ENCODE peak calls at places on chromosomes 13 and 19, in four cellular contexts. L is mucosa of descending colon, A is neural crest cell, Y is spleen. I is an unnamed sample.

GRCh38 chr13:30022796-30023195 is 172.4 kb upstream of the UBL3 start:
- DNase-seq in A (no peak), L (no peak), Y (no peak), I (no peak)

GRCh38 chr19:11269408-11269807 is 7.1 kb upstream of the DOCK6 start:
- DNase-seq in L (no peak), Y (no peak), A (no peak), I (no peak)

GRCh38 chr19:38932425-38933179 is 1.9 kb downstream of the MRPS12 start:
- DNase-seq in Y (no peak), A (peak), L (peak), I (peak)

GRCh38 chr19:45772130-45772880 is 3.3 kb upstream of the SIX5 start:
- DNase-seq in Y (no peak), L (peak), A (no peak), I (no peak)

GRCh38 chr19:39297931-39298634 is 1.9 kb downstream of the IFNL1 start:
- DNase-seq in A (no peak), L (peak), Y (peak), I (peak)

GRCh38 chr13:50529154-50529882 is 314.2 kb downstream of the DLEU7 start:
- DNase-seq in L (peak), A (no peak), Y (peak), I (peak)

GRCh38 chr19:616732-617526 is 16.4 kb downstream of the POLRMT start:
- DNase-seq in L (no peak), A (no peak), Y (no peak), I (no peak)

GRCh38 chr13:29576581-29576980 is 18.9 kb downstream of the SLC7A1 start:
- DNase-seq in A (no peak), L (no peak), Y (no peak), I (no peak)

GRCh38 chr13:112824429-112824828 is 134.6 kb downstream of the ATP11A start:
- DNase-seq in L (no peak), Y (no peak), A (no peak), I (no peak)

GRCh38 chr19:5365905-5366304 is 25.3 kb upstream of the PTPRS start:
- DNase-seq in Y (no peak), L (no peak), A (no peak), I (no peak)

GRCh38 chr13:71018544-71018943 is 848.5 kb downstream of the DACH1 start:
- DNase-seq in A (no peak), Y (no peak), L (no peak), I (no peak)

GRCh38 chr13:96650301-96650886 is 343.9 kb downstream of the OXGR1 start:
- DNase-seq in A (no peak), L (no peak), Y (no peak), I (no peak)
- TF ChIP-seq CTCF in A (peak), L (no peak), Y (no peak), I (no peak)

GRCh38 chr19:19026299-19026971 is 6.9 kb downstream of the SUGP2 start:
- DNase-seq in Y (no peak), L (no peak), A (no peak), I (no peak)
- TF ChIP-seq CTCF in Y (no peak), L (no peak), A (no peak), I (peak)

GRCh38 chr13:42260885-42261654 is 10.9 kb upstream of the AKAP11 start:
- DNase-seq in A (no peak), L (no peak), Y (no peak), I (no peak)

GRCh38 chr13:42259515-42259914 is 12.4 kb upstream of the AKAP11 start:
- DNase-seq in A (no peak), Y (no peak), L (no peak), I (no peak)

GRCh38 chr13:42258747-42259146 is 13.2 kb upstream of the AKAP11 start:
- DNase-seq in Y (no peak), A (no peak), L (no peak), I (no peak)

DNA sequence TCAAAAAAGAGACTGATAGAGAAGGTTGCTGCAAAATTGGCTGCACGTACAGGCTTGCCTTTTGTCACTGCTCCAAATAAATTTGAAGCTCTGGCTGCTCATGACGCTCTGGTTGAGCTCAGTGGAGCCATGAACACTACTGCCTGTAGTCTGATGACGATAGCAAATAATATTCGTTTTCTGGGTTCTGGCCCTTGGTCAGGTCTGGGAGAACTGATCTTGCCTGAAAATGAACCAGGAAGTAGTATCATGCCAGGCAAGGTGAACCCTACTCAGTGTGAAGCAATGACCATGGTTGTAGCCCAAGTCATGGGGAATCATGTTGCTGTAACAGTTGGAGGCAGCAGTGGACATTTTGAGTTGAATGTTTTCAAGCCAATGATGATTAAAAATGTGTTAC is 16.1 kb upstream of the AKAP11 start:
- DNase-seq in Y (no peak), A (no peak), L (no peak), I (no peak)
- TF ChIP-seq CTCF in Y (no peak), A (no peak), L (no peak), I (no peak)

GRCh38 chr19:55062735-55063491 is at the start of gene RDH13:
- DNase-seq in Y (peak), L (peak), A (peak), I (peak)

GRCh38 chr19:55053735-55054134 is 9.2 kb downstream of the RDH13 start:
- DNase-seq in L (no peak), Y (no peak), A (no peak), I (no peak)

GRCh38 chr19:55063492-55063843 is 520 bp upstream of the RDH13 start:
- DNase-seq in L (peak), A (no peak), Y (no peak), I (no peak)

GRCh38 chr19:55056827-55057226 is 6.1 kb downstream of the RDH13 start:
- DNase-seq in A (no peak), Y (no peak), L (no peak), I (no peak)

GRCh38 chr19:55058781-55059610 is 4.0 kb downstream of the RDH13 start:
- DNase-seq in L (no peak), A (no peak), Y (no peak), I (no peak)
- TF ChIP-seq CTCF in L (no peak), A (no peak), Y (no peak), I (no peak)

GRCh38 chr19:29260477-29261317 is 47.7 kb upstream of the UQCRFS1 start:
- DNase-seq in A (peak), Y (no peak), L (no peak), I (no peak)
- TF ChIP-seq CTCF in A (peak), Y (no peak), L (no peak), I (peak)

GRCh38 chr13:27168870-27169525 is 2.6 kb downstream of the USP12 start:
- DNase-seq in L (no peak), Y (no peak), A (no peak), I (no peak)
- TF ChIP-seq CTCF in L (no peak), Y (no peak), A (no peak), I (no peak)

DNA sequence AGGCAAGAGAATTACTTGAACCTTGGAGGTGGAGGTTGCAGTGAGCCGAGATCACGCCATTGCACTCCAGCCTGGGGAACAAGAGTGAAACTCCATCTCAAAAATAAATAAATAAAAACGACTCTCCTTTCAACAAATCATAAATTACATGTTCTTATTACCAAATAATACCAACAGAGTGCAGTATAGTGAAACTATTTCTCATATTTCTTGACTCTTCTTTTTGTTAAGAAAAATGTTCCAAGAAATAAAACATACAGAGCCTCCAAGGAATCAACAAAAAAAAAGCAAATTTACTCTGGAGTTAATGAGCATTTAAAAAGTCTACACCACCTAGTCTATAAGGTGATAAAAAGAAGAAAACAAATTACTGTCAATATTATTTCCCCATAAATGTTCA is 188.8 kb downstream of the KLF12 start:
- DNase-seq in Y (no peak), A (no peak), L (no peak), I (no peak)
- TF ChIP-seq CTCF in Y (no peak), A (no peak), L (no peak), I (peak)

GRCh38 chr19:13906525-13906904 is 514 bp downstream of the CC2D1A start:
- DNase-seq in A (no peak), Y (no peak), L (peak), I (no peak)

GRCh38 chr19:13905634-13906524 is at the start of the genes BRME1 and CC2D1A:
- DNase-seq in L (peak), Y (peak), A (peak), I (peak)

GRCh38 chr19:13899393-13899792 is 6.5 kb downstream of the BRME1 start:
- DNase-seq in Y (no peak), L (no peak), A (no peak), I (no peak)

GRCh38 chr19:13899912-13900584 is 5.9 kb downstream of the BRME1 start:
- DNase-seq in L (no peak), A (no peak), Y (no peak), I (no peak)

DNA sequence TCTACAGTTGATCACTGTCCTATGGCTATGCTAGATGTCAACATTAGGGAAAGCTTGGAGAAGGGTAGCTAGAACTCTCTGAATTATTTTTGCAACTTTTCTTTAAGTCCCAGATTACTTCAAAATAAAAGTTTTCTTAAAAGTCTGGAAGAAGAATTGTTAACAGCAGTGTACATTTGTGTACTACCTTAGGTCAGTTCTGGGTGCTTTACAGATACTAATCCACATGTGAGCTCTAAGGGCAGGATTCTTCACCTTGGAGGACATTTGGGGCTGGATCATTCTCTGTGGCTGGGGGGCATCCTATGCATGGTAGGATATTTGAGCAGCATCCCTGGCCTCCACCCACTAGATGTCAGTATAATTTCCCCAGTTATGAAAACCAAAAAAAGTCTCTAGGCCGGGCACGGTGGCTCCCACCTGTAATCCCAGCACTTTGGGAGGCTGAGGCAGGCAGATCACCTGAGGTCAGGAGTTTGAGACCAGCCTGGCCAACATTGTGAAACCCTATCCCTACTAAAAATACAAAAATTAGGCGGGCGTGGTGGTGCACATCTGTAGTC is 2.8 kb downstream of the BRME1 start:
- DNase-seq in A (no peak), L (no peak), Y (no peak), I (no peak)
- TF ChIP-seq CTCF in A (peak), L (no peak), Y (peak), I (no peak)